ENCODE peak calls at places on chromosomes 2 and 18, in eight cellular contexts. N is upper lobe of right lung; J is naive thymus-derived CD4-positive, alpha-beta T cell; B is esophagus squamous epithelium; E is colonic mucosa; F is body of pancreas; H is A549; Z is endodermal cell. D is an unnamed sample. For H3K4me1, the result is how much of the 10 kb centered on the place peaks cover.

GRCh38 chr2:191622374-191623320 is 55.3 kb upstream of the NABP1 start:
- DNase-seq in N (no peak), J (no peak), B (no peak), E (no peak), F (no peak), H (no peak), Z (no peak), D (no peak)

GRCh38 chr2:125167820-125168219 is 1142.7 kb downstream of the CNTNAP5 start:
- DNase-seq in N (no peak), J (no peak), B (no peak), E (no peak), F (no peak), H (no peak), Z (no peak), D (no peak)

GRCh38 chr18:59354731-59355130 is 4.3 kb downstream of the LMAN1 start:
- DNase-seq in N (no peak), J (no peak), B (no peak), E (no peak), F (no peak), H (no peak), Z (no peak), D (no peak)

GRCh38 chr2:42797281-42797680 is 4.9 kb upstream of the HAAO start:
- DNase-seq in N (no peak), J (no peak), B (no peak), E (no peak), F (no peak), H (no peak), Z (no peak), D (no peak)

GRCh38 chr2:216540920-216541319 is 42.3 kb downstream of the RPL37A start:
- DNase-seq in N (no peak), J (no peak), B (no peak), E (no peak), F (no peak), H (no peak), Z (no peak), D (no peak)

GRCh38 chr2:240033330-240033678 is 3.1 kb upstream of the OR6B2 start:
- DNase-seq in N (no peak), J (no peak), B (no peak), E (no peak), F (no peak), H (no peak), Z (peak), D (no peak)

GRCh38 chr2:165720526-165720925 is 73.5 kb downstream of the GALNT3 start:
- DNase-seq in N (no peak), J (no peak), B (no peak), E (no peak), F (no peak), H (no peak), Z (no peak), D (no peak)

GRCh38 chr18:48949051-48949605 is 1.6 kb downstream of the SMAD7 start:
- DNase-seq in N (peak), J (peak), B (no peak), E (peak), F (peak), H (no peak), Z (no peak), D (no peak)

GRCh38 chr2:43759195-43759594 is 14.6 kb upstream of the DYNC2LI1 start:
- DNase-seq in N (no peak), J (no peak), B (no peak), E (no peak), F (no peak), H (peak), Z (no peak), D (peak)

GRCh38 chr18:48022531-48023330 is 92.3 kb upstream of the SMAD2 start:
- DNase-seq in N (no peak), J (peak), B (no peak), E (no peak), F (peak), H (peak), Z (peak), D (no peak)

GRCh38 chr2:85698880-85699254 is 4.7 kb downstream of the GNLY start:
- DNase-seq in N (no peak), J (no peak), B (no peak), E (no peak), F (no peak), H (no peak), Z (no peak), D (no peak)

GRCh38 chr2:8851811-8852560 is 14.6 kb upstream of the KIDINS220 start:
- DNase-seq in N (no peak), J (no peak), B (no peak), E (no peak), F (no peak), H (no peak), Z (peak), D (no peak)

GRCh38 chr2:215380699-215381098 is 55.2 kb downstream of the FN1 start:
- DNase-seq in N (no peak), J (no peak), B (no peak), E (no peak), F (no peak), H (no peak), Z (no peak), D (no peak)

GRCh38 chr2:31297751-31298150 is 63.8 kb downstream of the EHD3 start:
- DNase-seq in N (no peak), J (no peak), B (no peak), E (no peak), F (no peak), H (peak), Z (peak), D (no peak)

GRCh38 chr2:28362991-28363521 is 29.6 kb upstream of the FOSL2 start:
- DNase-seq in N (no peak), J (no peak), B (no peak), E (no peak), F (no peak), H (no peak), Z (peak), D (no peak)

GRCh38 chr2:173823540-173823939 is 141.6 kb downstream of the SP3 start:
- DNase-seq in N (no peak), J (no peak), B (no peak), E (no peak), F (no peak), H (no peak), Z (no peak), D (no peak)

GRCh38 chr2:122019729-122020128 is 264.3 kb downstream of the TSN start:
- DNase-seq in N (no peak), J (no peak), B (no peak), E (peak), F (peak), H (no peak), Z (no peak), D (no peak)

GRCh38 chr2:166314022-166314759 is 61.6 kb downstream of the SCN9A start:
- DNase-seq in N (no peak), J (no peak), B (no peak), E (no peak), F (no peak), H (no peak), Z (no peak), D (no peak)

GRCh38 chr2:8314063-8314462 is 367.8 kb upstream of the ID2 start:
- DNase-seq in N (no peak), J (no peak), B (no peak), E (no peak), F (no peak), H (no peak), Z (no peak), D (no peak)

GRCh38 chr18:48790869-48791635 is 159.7 kb downstream of the SMAD7 start:
- DNase-seq in N (peak), J (no peak), B (no peak), E (no peak), F (no peak), H (no peak), Z (peak), D (no peak)

GRCh38 chr2:177295479-177295878 is 31.0 kb upstream of the NFE2L2 start:
- DNase-seq in N (no peak), J (no peak), B (no peak), E (no peak), F (no peak), H (no peak), Z (no peak), D (no peak)

GRCh38 chr2:45458909-45459563 is 152.0 kb downstream of the SRBD1 start:
- DNase-seq in N (no peak), J (no peak), B (no peak), E (peak), F (peak), H (peak), Z (peak), D (peak)

GRCh38 chr18:45567123-45567522 is 48.2 kb upstream of the SLC14A2 start:
- DNase-seq in N (no peak), J (no peak), B (no peak), E (no peak), F (no peak), H (no peak), Z (peak), D (no peak)

GRCh38 chr2:54672587-54673456 is 50.6 kb upstream of the EML6 start:
- DNase-seq in N (no peak), J (no peak), B (no peak), E (no peak), F (no peak), H (no peak), Z (no peak), D (no peak)

GRCh38 chr2:169034256-169034655 is 3.1 kb upstream of the ABCB11 start:
- DNase-seq in N (no peak), J (no peak), B (no peak), E (peak), F (no peak), H (no peak), Z (no peak), D (no peak)

GRCh38 chr2:158178646-158179045 is 77.0 kb downstream of the UPP2 start:
- DNase-seq in N (no peak), J (no peak), B (no peak), E (no peak), F (no peak), H (no peak), Z (no peak), D (no peak)

GRCh38 chr18:8849696-8850095 is 144.3 kb downstream of the MTCL1 start:
- DNase-seq in N (no peak), J (no peak), B (no peak), E (no peak), F (no peak), H (no peak), Z (no peak), D (no peak)

GRCh38 chr2:48601349-48601748 is 16.3 kb upstream of the GTF2A1L start:
- DNase-seq in N (no peak), J (no peak), B (no peak), E (peak), F (peak), H (no peak), Z (peak), D (no peak)

GRCh38 chr2:74503506-74504475 is 3.7 kb downstream of the PCGF1 start:
- DNase-seq in N (no peak), J (no peak), B (no peak), E (no peak), F (no peak), H (no peak), Z (peak), D (no peak)

GRCh38 chr2:74504591-74504990 is 2.9 kb downstream of the PCGF1 start:
- DNase-seq in N (no peak), J (no peak), B (no peak), E (no peak), F (no peak), H (no peak), Z (no peak), D (no peak)

GRCh38 chr2:74501335-74502071 is 2.1 kb upstream of the LBX2 start:
- DNase-seq in N (no peak), J (no peak), B (no peak), E (no peak), F (no peak), H (no peak), Z (peak), D (no peak)

GRCh38 chr2:74502147-74502719 is 2.8 kb upstream of the LBX2 start:
- DNase-seq in N (no peak), J (no peak), B (no peak), E (peak), F (peak), H (no peak), Z (peak), D (no peak)

DNA sequence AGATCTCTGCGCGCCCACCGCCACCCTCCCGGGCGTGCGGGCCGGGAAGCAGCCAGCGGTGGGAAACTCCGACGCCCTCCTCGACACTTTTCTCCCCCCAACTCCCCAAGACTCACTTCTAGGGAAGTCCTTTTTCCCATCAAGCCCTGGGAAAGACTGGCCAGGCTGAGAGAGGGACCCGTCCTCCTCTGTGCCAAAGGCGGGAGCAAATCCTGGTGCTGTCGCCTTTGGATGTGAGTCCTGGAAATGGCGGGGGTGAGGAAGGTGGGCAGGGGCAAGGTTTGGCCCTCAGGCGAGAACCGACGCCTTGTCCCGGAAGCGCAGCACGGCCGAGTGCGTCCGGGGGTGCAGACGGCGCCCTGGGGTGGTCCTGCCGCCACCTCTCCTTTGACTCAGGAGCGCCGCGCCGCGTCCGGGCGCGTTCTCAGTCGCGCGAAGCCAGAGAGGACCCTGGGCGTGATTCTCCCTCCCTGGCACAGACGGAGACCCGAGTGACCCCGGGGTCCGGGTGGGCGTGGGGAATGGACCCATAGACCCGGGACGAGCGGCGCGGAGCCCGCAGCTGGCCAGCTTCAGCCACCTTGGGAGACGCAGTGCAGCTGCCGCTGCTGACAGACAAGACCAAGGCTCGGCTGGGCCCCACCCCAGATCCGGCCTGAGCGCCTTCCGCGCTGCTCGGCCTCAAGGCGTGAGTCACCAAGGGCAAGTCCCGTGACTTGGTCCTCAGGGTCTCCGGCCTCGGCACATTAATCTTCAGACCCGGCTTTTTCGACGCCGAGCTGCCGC is 3.5 kb upstream of the LBX2 start:
- DNase-seq in N (peak), J (no peak), B (peak), E (peak), F (peak), H (peak), Z (peak), D (no peak)
- H3K4me1 ChIP-seq in N (half or more), J (under half), B (half or more), E (under half), F (half or more), H (under half), Z (under half), D (half or more)

DNA sequence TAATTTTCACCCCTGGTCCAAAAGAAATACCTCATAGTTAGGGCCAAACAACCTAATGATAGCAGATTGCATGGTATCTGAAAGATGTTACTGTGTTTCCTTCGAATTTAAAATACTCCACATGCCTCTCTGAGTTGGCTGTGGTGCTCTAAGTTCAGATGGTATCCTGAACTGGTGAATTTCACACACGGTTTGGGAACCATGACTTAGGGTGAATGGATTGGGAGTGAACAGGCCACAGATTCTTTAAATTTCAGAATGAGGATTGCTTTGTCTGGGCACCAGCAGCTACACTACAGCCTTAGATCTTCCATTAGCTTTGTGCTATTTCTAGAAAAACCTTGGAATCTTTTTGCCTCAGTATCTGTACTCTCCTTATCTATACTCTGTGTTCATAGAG is 6.2 kb downstream of the GMCL1 start:
- DNase-seq in N (no peak), J (no peak), B (no peak), E (no peak), F (no peak), H (no peak), Z (no peak), D (no peak)
- H3K4me1 ChIP-seq in N (under half), J (under half), B (under half), E (under half), F (under half), H (under half), Z (under half), D (under half)

DNA sequence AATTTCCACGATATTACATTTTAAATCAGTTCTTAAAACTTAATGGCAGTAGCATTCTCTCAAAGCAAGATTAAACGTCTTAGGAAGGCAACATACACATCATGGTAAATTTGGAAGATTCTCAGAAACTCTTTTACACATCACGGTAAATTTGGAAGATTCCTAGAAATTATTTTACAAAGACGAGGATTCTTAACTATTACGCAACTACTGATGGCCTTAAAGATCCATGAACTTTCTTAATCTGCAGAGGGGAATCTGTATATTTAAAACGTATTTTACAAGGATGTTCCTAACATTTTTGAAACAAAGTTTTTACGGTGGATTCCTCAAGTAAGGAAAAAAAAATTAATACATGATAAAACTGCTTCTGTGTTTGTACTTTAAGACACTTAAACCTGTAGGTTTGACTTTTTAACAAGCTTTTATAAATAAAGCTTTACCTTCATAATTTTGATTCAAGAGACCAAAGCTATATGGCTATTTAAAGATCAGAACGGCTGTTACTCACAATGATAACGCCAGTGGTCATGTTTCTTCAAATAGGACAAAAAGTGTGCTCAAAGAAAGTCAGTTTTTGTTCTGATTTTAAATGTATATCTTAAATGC is 1.7 kb downstream of the ATF2 start:
- DNase-seq in N (no peak), J (no peak), B (no peak), E (no peak), F (no peak), H (no peak), Z (no peak), D (no peak)
- H3K4me1 ChIP-seq in N (under half), J (under half), B (under half), E (under half), F (under half), H (under half), Z (under half), D (under half)

GRCh38 chr2:237675326-237675725 is 47.9 kb downstream of the LRRFIP1 start:
- DNase-seq in N (no peak), J (no peak), B (no peak), E (no peak), F (no peak), H (no peak), Z (no peak), D (no peak)
- H3K4me1 ChIP-seq in N (half or more), J (under half), B (half or more), E (under half), F (under half), H (under half), Z (under half), D (under half)

DNA sequence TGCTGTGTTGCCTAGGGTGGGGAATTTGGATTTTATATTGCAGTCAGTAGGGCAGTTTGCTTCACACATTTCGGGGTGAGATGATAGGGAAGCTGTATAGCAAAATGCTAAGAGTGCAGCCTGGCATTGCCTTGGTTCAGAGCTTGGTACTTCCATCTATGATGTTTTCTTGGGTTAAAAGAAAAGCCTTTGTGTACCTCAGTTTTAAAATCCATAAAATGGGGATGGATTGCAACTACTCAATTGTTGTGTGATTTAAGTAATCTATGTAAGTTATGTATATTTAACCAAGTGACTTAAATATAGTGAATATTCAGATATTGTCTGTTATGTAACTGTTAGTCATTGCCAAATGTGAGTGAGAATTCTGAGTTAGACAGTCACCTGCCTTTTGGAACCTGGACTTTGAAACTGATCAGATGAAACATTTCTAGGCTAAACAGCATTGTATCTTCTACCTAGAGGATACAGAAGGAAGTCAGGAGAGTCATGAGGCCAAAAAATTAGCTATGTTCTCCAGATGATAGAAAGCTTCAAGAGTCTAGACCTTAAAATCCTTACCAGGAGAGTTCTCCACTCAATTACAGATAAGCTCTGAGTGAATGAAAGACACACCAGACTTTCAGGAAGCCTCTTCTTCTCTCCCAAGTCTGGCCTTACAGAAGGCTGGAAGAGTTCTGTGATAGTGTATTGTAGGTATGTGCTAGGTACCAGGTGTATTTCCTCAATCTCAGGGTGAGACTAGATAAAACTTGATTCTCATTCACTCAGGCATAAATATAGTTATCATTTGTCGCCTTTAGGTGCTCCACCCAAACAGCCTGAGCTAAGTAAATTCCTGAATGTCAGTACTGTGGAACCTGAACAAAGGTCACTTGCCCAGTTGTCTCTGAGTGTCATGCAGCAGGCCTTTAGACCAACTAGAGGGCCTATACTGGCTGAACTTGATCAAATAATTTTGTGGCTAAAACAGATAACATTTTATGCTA is 7.5 kb downstream of the RIOK3 start:
- DNase-seq in N (no peak), J (no peak), B (no peak), E (peak), F (no peak), H (no peak), Z (no peak), D (no peak)
- H3K4me1 ChIP-seq in N (under half), J (under half), B (half or more), E (under half), F (half or more), H (under half), Z (under half), D (under half)

GRCh38 chr2:197869501-197870111 is 65.2 kb downstream of the PLCL1 start:
- DNase-seq in N (no peak), J (peak), B (no peak), E (no peak), F (no peak), H (no peak), Z (no peak), D (no peak)

GRCh38 chr2:197869030-197869429 is 64.6 kb downstream of the PLCL1 start:
- DNase-seq in N (no peak), J (no peak), B (no peak), E (no peak), F (no peak), H (no peak), Z (no peak), D (no peak)

GRCh38 chr2:197870137-197870536 is 65.7 kb downstream of the PLCL1 start:
- DNase-seq in N (no peak), J (no peak), B (no peak), E (no peak), F (no peak), H (no peak), Z (no peak), D (no peak)

GRCh38 chr2:197873293-197873701 is 68.9 kb downstream of the PLCL1 start:
- DNase-seq in N (no peak), J (no peak), B (no peak), E (no peak), F (no peak), H (no peak), Z (peak), D (no peak)

GRCh38 chr2:197871780-197872456 is 67.5 kb downstream of the PLCL1 start:
- DNase-seq in N (no peak), J (no peak), B (no peak), E (no peak), F (peak), H (no peak), Z (peak), D (no peak)
- H3K4me1 ChIP-seq in N (under half), J (under half), B (under half), E (under half), F (under half), H (under half), Z (under half), D (under half)